ENCODE peak calls at places on chromosome 20, in ten cellular contexts. One of them, this sample, is unnamed.

GRCh38 chr20:60589624-60590023 is 631.4 kb downstream of the CDH26 start:
- DNase-seq in right atrium auricular region: no peak
- DNase-seq in tibial artery: no peak
- DNase-seq in lung: no peak
- DNase-seq in heart left ventricle: no peak
- DNase-seq in psoas muscle: no peak
- DNase-seq in small intestine: no peak
- DNase-seq in GM12878: no peak
- DNase-seq in breast epithelium: no peak
- DNase-seq in kidney epithelial cell: no peak
- DNase-seq in this sample: no peak

GRCh38 chr20:16078172-16078898 is 494.9 kb downstream of the KIF16B start:
- DNase-seq in right atrium auricular region: no peak
- DNase-seq in tibial artery: no peak
- DNase-seq in lung: no peak
- DNase-seq in heart left ventricle: no peak
- DNase-seq in psoas muscle: no peak
- DNase-seq in small intestine: no peak
- DNase-seq in GM12878: no peak
- DNase-seq in breast epithelium: no peak
- DNase-seq in kidney epithelial cell: no peak
- DNase-seq in this sample: no peak

GRCh38 chr20:19072988-19073387 is 139.5 kb upstream of the SLC24A3 start:
- DNase-seq in right atrium auricular region: no peak
- DNase-seq in tibial artery: no peak
- DNase-seq in lung: no peak
- DNase-seq in heart left ventricle: no peak
- DNase-seq in psoas muscle: no peak
- DNase-seq in small intestine: no peak
- DNase-seq in GM12878: no peak
- DNase-seq in breast epithelium: no peak
- DNase-seq in kidney epithelial cell: no peak
- DNase-seq in this sample: no peak

GRCh38 chr20:49983123-49983847 is 505 bp downstream of the SNAI1 start:
- DNase-seq in right atrium auricular region: no peak
- DNase-seq in tibial artery: no peak
- DNase-seq in lung: no peak
- DNase-seq in heart left ventricle: no peak
- DNase-seq in psoas muscle: no peak
- DNase-seq in small intestine: no peak
- DNase-seq in GM12878: no peak
- DNase-seq in breast epithelium: no peak
- DNase-seq in kidney epithelial cell: no peak
- DNase-seq in this sample: no peak

GRCh38 chr20:41276317-41276751 is 41.2 kb downstream of the ZHX3 start:
- DNase-seq in right atrium auricular region: no peak
- DNase-seq in tibial artery: no peak
- DNase-seq in lung: no peak
- DNase-seq in heart left ventricle: no peak
- DNase-seq in psoas muscle: peak; percentile 23
- DNase-seq in small intestine: no peak
- DNase-seq in GM12878: no peak
- DNase-seq in breast epithelium: no peak
- DNase-seq in kidney epithelial cell: no peak
- DNase-seq in this sample: no peak

GRCh38 chr20:41408986-41409385 is 42.4 kb upstream of the EMILIN3 start:
- DNase-seq in right atrium auricular region: no peak
- DNase-seq in tibial artery: no peak
- DNase-seq in lung: no peak
- DNase-seq in heart left ventricle: no peak
- DNase-seq in psoas muscle: peak; percentile 41
- DNase-seq in small intestine: no peak
- DNase-seq in GM12878: no peak
- DNase-seq in breast epithelium: no peak
- DNase-seq in kidney epithelial cell: no peak
- DNase-seq in this sample: no peak

GRCh38 chr20:48684501-48685041 is 143.2 kb downstream of the PREX1 start:
- DNase-seq in right atrium auricular region: no peak
- DNase-seq in tibial artery: no peak
- DNase-seq in lung: no peak
- DNase-seq in heart left ventricle: no peak
- DNase-seq in psoas muscle: no peak
- DNase-seq in small intestine: peak; percentile 39
- DNase-seq in GM12878: no peak
- DNase-seq in breast epithelium: no peak
- DNase-seq in kidney epithelial cell: no peak
- DNase-seq in this sample: peak; percentile 57

GRCh38 chr20:330233-331149 is 5.1 kb downstream of the SOX12 start:
- DNase-seq in right atrium auricular region: no peak
- DNase-seq in tibial artery: no peak
- DNase-seq in lung: peak; percentile 55
- DNase-seq in heart left ventricle: peak; percentile 47
- DNase-seq in psoas muscle: peak; percentile 39
- DNase-seq in small intestine: peak; percentile 53
- DNase-seq in GM12878: no peak
- DNase-seq in breast epithelium: no peak
- DNase-seq in kidney epithelial cell: no peak
- DNase-seq in this sample: no peak

GRCh38 chr20:62910777-62911497 is 15.4 kb downstream of the DIDO1 start:
- DNase-seq in right atrium auricular region: no peak
- DNase-seq in tibial artery: no peak
- DNase-seq in lung: no peak
- DNase-seq in heart left ventricle: no peak
- DNase-seq in psoas muscle: no peak
- DNase-seq in small intestine: no peak
- DNase-seq in GM12878: no peak
- DNase-seq in breast epithelium: no peak
- DNase-seq in kidney epithelial cell: no peak
- DNase-seq in this sample: no peak
- H3K36me3 ChIP-seq in right atrium auricular region: peaks cover 77% of the 10 kb centered on the region
- H3K36me3 ChIP-seq in tibial artery: peaks cover 68% of the 10 kb centered on the region
- H3K36me3 ChIP-seq in lung: peaks cover 39% of the 10 kb centered on the region
- H3K36me3 ChIP-seq in heart left ventricle: peaks cover 77% of the 10 kb centered on the region
- H3K36me3 ChIP-seq in psoas muscle: peaks cover 12% of the 10 kb centered on the region
- H3K36me3 ChIP-seq in small intestine: peaks cover 40% of the 10 kb centered on the region
- H3K36me3 ChIP-seq in GM12878: peaks cover 41% of the 10 kb centered on the region
- H3K36me3 ChIP-seq in breast epithelium: peaks cover 25% of the 10 kb centered on the region
- H3K36me3 ChIP-seq in kidney epithelial cell: peaks cover 9% of the 10 kb centered on the region
- H3K36me3 ChIP-seq in this sample: peaks cover 47% of the 10 kb centered on the region

GRCh38 chr20:47243906-47244305 is 112.6 kb downstream of the ZMYND8 start:
- DNase-seq in right atrium auricular region: no peak
- DNase-seq in tibial artery: no peak
- DNase-seq in lung: no peak
- DNase-seq in heart left ventricle: no peak
- DNase-seq in psoas muscle: no peak
- DNase-seq in small intestine: no peak
- DNase-seq in GM12878: no peak
- DNase-seq in breast epithelium: no peak
- DNase-seq in kidney epithelial cell: no peak
- DNase-seq in this sample: no peak
- H3K36me3 ChIP-seq in right atrium auricular region: peaks cover 46% of the 10 kb centered on the region
- H3K36me3 ChIP-seq in tibial artery: peaks cover 55% of the 10 kb centered on the region
- H3K36me3 ChIP-seq in lung: peaks cover 38% of the 10 kb centered on the region
- H3K36me3 ChIP-seq in heart left ventricle: peaks cover 86% of the 10 kb centered on the region
- H3K36me3 ChIP-seq in psoas muscle: peaks cover 13% of the 10 kb centered on the region
- H3K36me3 ChIP-seq in small intestine: peaks cover 28% of the 10 kb centered on the region
- H3K36me3 ChIP-seq in GM12878: peaks cover 34% of the 10 kb centered on the region
- H3K36me3 ChIP-seq in breast epithelium: peaks cover 10% of the 10 kb centered on the region
- H3K36me3 ChIP-seq in kidney epithelial cell: peaks cover 3% of the 10 kb centered on the region
- H3K36me3 ChIP-seq in this sample: peaks cover 31% of the 10 kb centered on the region

GRCh38 chr20:37989601-37990001 is 43.7 kb downstream of the TTI1 start:
- DNase-seq in right atrium auricular region: no peak
- DNase-seq in tibial artery: no peak
- DNase-seq in lung: peak; percentile 76
- DNase-seq in heart left ventricle: no peak
- DNase-seq in psoas muscle: peak; percentile 27
- DNase-seq in small intestine: peak; percentile 64
- DNase-seq in GM12878: no peak
- DNase-seq in breast epithelium: no peak
- DNase-seq in kidney epithelial cell: no peak
- DNase-seq in this sample: no peak
- H3K36me3 ChIP-seq in right atrium auricular region: no peaks in the 10 kb centered on the region
- H3K36me3 ChIP-seq in tibial artery: peaks cover 23% of the 10 kb centered on the region
- H3K36me3 ChIP-seq in lung: no peaks in the 10 kb centered on the region
- H3K36me3 ChIP-seq in heart left ventricle: peaks cover 34% of the 10 kb centered on the region
- H3K36me3 ChIP-seq in psoas muscle: no peaks in the 10 kb centered on the region
- H3K36me3 ChIP-seq in small intestine: peaks cover 2% of the 10 kb centered on the region
- H3K36me3 ChIP-seq in GM12878: peaks cover 5% of the 10 kb centered on the region
- H3K36me3 ChIP-seq in breast epithelium: no peaks in the 10 kb centered on the region
- H3K36me3 ChIP-seq in kidney epithelial cell: no peaks in the 10 kb centered on the region
- H3K36me3 ChIP-seq in this sample: no peaks in the 10 kb centered on the region

GRCh38 chr20:9483131-9483530 is 31.3 kb upstream of the LAMP5 start:
- DNase-seq in right atrium auricular region: no peak
- DNase-seq in tibial artery: no peak
- DNase-seq in lung: no peak
- DNase-seq in heart left ventricle: no peak
- DNase-seq in psoas muscle: no peak
- DNase-seq in small intestine: no peak
- DNase-seq in GM12878: no peak
- DNase-seq in breast epithelium: no peak
- DNase-seq in kidney epithelial cell: no peak
- DNase-seq in this sample: no peak
- H3K36me3 ChIP-seq in right atrium auricular region: no peaks in the 10 kb centered on the region
- H3K36me3 ChIP-seq in tibial artery: peaks cover 6% of the 10 kb centered on the region
- H3K36me3 ChIP-seq in lung: peaks cover 4% of the 10 kb centered on the region
- H3K36me3 ChIP-seq in heart left ventricle: peaks cover 7% of the 10 kb centered on the region
- H3K36me3 ChIP-seq in psoas muscle: no peaks in the 10 kb centered on the region
- H3K36me3 ChIP-seq in small intestine: no peaks in the 10 kb centered on the region
- H3K36me3 ChIP-seq in GM12878: no peaks in the 10 kb centered on the region
- H3K36me3 ChIP-seq in breast epithelium: no peaks in the 10 kb centered on the region
- H3K36me3 ChIP-seq in kidney epithelial cell: no peaks in the 10 kb centered on the region
- H3K36me3 ChIP-seq in this sample: no peaks in the 10 kb centered on the region

This sample was measured in pancreas.